ENCODE peak calls at places on chromosomes 16 and 17, in seven cellular contexts. O is HCT116; G is HAP-1; D is transverse colon; K is effector memory CD4-positive, alpha-beta T cell; L is prostate gland; X is neural progenitor cell. Y is an unnamed sample.
A peak's percentile ranks its signal among the peaks of the same experiment; 100 is the strongest.

GRCh38 chr17:40021471-40021961 is 6.3 kb downstream of the CSF3 start:
- DNase-seq in O (no peak), G (no peak), D (no peak), K (no peak), L (no peak), X (no peak), Y (no peak)

GRCh38 chr17:17993366-17993765 is 20.7 kb downstream of the DRC3 start:
- DNase-seq in O (no peak), G (no peak), D (no peak), K (no peak), L (no peak), X (no peak), Y (no peak)

GRCh38 chr17:33218657-33219298 is 74.3 kb downstream of the ASIC2 start:
- DNase-seq in O (no peak), G (no peak), D (no peak), K (no peak), L (no peak), X (no peak), Y (no peak)

GRCh38 chr17:45394001-45394912 is 38.4 kb downstream of the ARHGAP27 start:
- DNase-seq in O (no peak), G (no peak), D (no peak), K (no peak), L (no peak), X (no peak), Y (no peak)

GRCh38 chr17:17375826-17376225 is 72.7 kb downstream of the NT5M start:
- DNase-seq in O (no peak), G (no peak), D (no peak), K (no peak), L (no peak), X (no peak), Y (no peak)

GRCh38 chr17:8015957-8016631 is 13.7 kb downstream of the GUCY2D start:
- DNase-seq in O (no peak), G (peak; percentile 65), D (peak; percentile 63), K (no peak), L (peak; percentile 53), X (peak; percentile 52), Y (peak; percentile 65)

GRCh38 chr16:56997264-56997663 is 7.9 kb downstream of the NLRC5 start:
- DNase-seq in O (no peak), G (no peak), D (no peak), K (no peak), L (no peak), X (no peak), Y (no peak)

GRCh38 chr17:17812211-17813054 is 24.4 kb downstream of the SREBF1 start:
- DNase-seq in O (no peak), G (peak; percentile 81), D (peak; percentile 74), K (peak; percentile 32), L (peak; percentile 62), X (peak; percentile 83), Y (peak; percentile 77)

GRCh38 chr16:69744363-69745231 is 10.1 kb downstream of the NOB1 start:
- DNase-seq in O (no peak), G (no peak), D (no peak), K (no peak), L (no peak), X (no peak), Y (no peak)

GRCh38 chr16:4647661-4647965 is 23.0 kb downstream of the MGRN1 start:
- DNase-seq in O (no peak), G (no peak), D (no peak), K (no peak), L (no peak), X (no peak), Y (no peak)

GRCh38 chr16:3961449-3961849 is 80.9 kb upstream of the CREBBP start:
- DNase-seq in O (no peak), G (peak; percentile 54), D (no peak), K (no peak), L (no peak), X (no peak), Y (no peak)

GRCh38 chr17:77861981-77862645 is 96.4 kb upstream of the TNRC6C start:
- DNase-seq in O (no peak), G (no peak), D (no peak), K (no peak), L (no peak), X (no peak), Y (peak; percentile 23)

GRCh38 chr16:89571636-89572035 is 3.9 kb upstream of the CPNE7 start:
- DNase-seq in O (no peak), G (no peak), D (no peak), K (no peak), L (no peak), X (no peak), Y (no peak)
- H3K4me1 ChIP-seq in O (peaks cover 9% of the 10 kb centered on the region), G (peaks cover 6% of the 10 kb centered on the region), D (peaks cover 26% of the 10 kb centered on the region), K (peaks cover 19% of the 10 kb centered on the region), L (peaks cover 6% of the 10 kb centered on the region), X (peaks cover 4% of the 10 kb centered on the region), Y (no peaks in the 10 kb centered on the region)

GRCh38 chr17:57518587-57519118 is 226.4 kb downstream of the CCDC182 start:
- DNase-seq in O (no peak), G (no peak), D (no peak), K (no peak), L (no peak), X (peak; percentile 44), Y (no peak)
- H3K4me1 ChIP-seq in O (peaks cover 49% of the 10 kb centered on the region), G (peaks cover 8% of the 10 kb centered on the region), D (no peaks in the 10 kb centered on the region), K (no peaks in the 10 kb centered on the region), L (no peaks in the 10 kb centered on the region), X (peaks cover 43% of the 10 kb centered on the region), Y (peaks cover 4% of the 10 kb centered on the region)

GRCh38 chr16:47976609-47977180 is 179.1 kb downstream of the ABCC12 start:
- DNase-seq in O (no peak), G (no peak), D (no peak), K (no peak), L (no peak), X (no peak), Y (no peak)

GRCh38 chr16:47973552-47973951 is 182.2 kb downstream of the ABCC12 start:
- DNase-seq in O (no peak), G (no peak), D (no peak), K (no peak), L (no peak), X (no peak), Y (no peak)

GRCh38 chr16:47979783-47980182 is 176.0 kb downstream of the ABCC12 start:
- DNase-seq in O (no peak), G (no peak), D (no peak), K (no peak), L (no peak), X (no peak), Y (no peak)

GRCh38 chr16:47977802-47978201 is 178.0 kb downstream of the ABCC12 start:
- DNase-seq in O (no peak), G (no peak), D (no peak), K (no peak), L (no peak), X (peak; percentile 14), Y (no peak)

GRCh38 chr16:47978491-47979490 is 177.0 kb downstream of the ABCC12 start:
- DNase-seq in O (no peak), G (no peak), D (no peak), K (no peak), L (no peak), X (peak; percentile 27), Y (no peak)
- H3K4me1 ChIP-seq in O (no peaks in the 10 kb centered on the region), G (no peaks in the 10 kb centered on the region), D (no peaks in the 10 kb centered on the region), K (no peaks in the 10 kb centered on the region), L (no peaks in the 10 kb centered on the region), X (peaks cover 35% of the 10 kb centered on the region), Y (no peaks in the 10 kb centered on the region)

GRCh38 chr17:57259817-57260216 is 3.5 kb downstream of the MSI2 start:
- DNase-seq in O (no peak), G (no peak), D (no peak), K (no peak), L (no peak), X (no peak), Y (no peak)

GRCh38 chr17:57256708-57257112 is 387 bp downstream of the MSI2 start:
- DNase-seq in O (no peak), G (peak; percentile 49), D (peak; percentile 34), K (peak; percentile 37), L (peak; percentile 31), X (peak; percentile 52), Y (no peak)

GRCh38 chr17:57255776-57256681 is at the start of gene MSI2:
- DNase-seq in O (peak; percentile 75), G (peak; percentile 93), D (peak; percentile 96), K (peak; percentile 87), L (peak; percentile 96), X (peak; percentile 92), Y (peak; percentile 91)

GRCh38 chr17:57257213-57257873 is 1.0 kb downstream of the MSI2 start:
- DNase-seq in O (no peak), G (peak; percentile 42), D (peak; percentile 20), K (no peak), L (peak; percentile 27), X (peak; percentile 74), Y (no peak)

DNA sequence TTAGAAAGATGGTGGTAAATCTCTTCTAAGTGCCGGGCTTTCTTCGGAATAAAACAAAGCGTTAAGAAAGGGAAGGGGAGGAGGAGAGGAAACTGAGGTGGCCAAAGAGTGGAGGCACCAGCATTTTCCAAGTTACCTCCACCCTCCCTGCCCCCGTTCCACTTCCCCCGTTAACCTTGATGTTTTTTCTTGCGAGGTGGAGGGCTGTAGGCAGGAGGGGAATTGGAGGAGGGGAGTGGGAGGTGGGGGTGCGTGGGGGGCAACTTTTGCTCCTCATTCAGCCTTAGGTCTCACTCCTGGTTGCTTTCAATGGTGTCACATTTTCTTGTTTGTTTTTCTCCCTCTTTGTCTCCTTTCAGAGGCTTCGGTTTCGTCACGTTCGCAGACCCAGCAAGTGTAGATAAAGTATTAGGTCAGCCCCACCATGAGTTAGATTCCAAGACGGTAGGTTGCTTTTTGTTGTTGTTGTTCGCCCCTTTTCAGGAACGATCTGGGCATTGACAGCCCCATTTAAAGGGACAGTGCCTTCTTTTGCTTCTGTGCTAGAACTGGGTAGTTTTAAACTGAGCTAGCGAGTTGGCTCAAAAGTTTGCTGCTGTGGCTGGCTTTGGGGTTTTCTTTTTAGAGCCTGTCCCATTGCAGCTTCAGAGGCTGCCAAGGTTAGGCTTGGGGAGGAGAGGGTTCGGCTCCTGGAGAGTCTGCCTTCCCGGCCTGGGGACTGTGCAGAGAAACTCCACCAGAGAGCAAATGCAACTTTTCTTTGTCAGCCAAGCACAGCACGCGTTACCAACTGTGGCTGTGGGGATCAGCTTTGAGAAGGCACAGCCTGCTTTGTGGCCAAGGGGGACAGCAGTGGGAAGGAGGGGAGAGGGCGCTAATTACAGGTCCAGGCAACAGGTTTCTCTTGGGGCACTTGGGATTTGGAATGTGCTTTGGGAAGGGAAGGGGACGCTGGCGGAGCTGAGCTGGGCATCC is 1.9 kb downstream of the MSI2 start:
- DNase-seq in O (no peak), G (peak; percentile 35), D (no peak), K (no peak), L (no peak), X (peak; percentile 69), Y (peak; percentile 25)
- H3K4me1 ChIP-seq in O (peaks cover 13% of the 10 kb centered on the region), G (peaks cover 28% of the 10 kb centered on the region), D (peaks cover 15% of the 10 kb centered on the region), K (peaks cover 21% of the 10 kb centered on the region), L (no peaks in the 10 kb centered on the region), X (peaks cover 42% of the 10 kb centered on the region), Y (no peaks in the 10 kb centered on the region)

DNA sequence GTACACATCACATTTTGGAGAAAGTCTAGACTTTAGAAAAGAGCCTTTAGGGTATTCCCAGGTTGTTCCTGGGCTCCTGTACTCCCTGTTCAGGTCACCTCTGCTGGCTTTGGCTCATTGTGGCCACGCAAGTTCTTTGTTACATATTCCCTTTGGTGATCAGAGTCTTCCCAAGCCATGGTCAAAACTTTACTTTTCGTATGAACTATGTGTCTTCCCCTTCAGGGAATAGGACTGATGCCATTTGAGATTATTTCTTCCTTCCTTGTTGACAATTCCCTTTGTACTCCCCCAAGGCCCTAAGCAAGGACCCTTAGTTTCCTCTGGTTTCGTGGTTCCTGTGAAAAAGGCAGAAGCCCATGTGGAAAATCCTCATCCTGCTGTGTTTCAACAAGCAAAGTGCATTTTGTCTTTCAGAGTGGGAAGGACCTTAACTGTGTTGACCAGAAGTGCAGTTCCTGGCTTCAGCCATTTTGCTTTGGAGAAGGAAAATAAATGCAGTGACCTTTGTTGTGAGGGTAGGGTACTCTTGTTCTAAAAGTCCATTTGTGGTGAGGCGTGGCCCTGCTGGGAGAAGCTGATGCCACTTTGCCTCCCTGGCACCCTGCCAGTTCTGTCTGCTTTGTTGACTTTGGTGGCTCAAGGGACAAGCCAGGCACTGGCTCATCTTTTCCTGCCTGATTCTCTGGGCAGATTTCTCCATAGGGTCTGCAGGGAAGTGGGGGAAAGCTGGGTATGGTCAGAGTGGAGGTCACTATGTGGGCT is 55.1 kb downstream of the ZNRF1 start:
- DNase-seq in O (peak; percentile 40), G (peak; percentile 43), D (peak; percentile 94), K (no peak), L (peak; percentile 66), X (no peak), Y (no peak)
- H3K4me1 ChIP-seq in O (peaks cover 28% of the 10 kb centered on the region), G (no peaks in the 10 kb centered on the region), D (peaks cover 19% of the 10 kb centered on the region), K (no peaks in the 10 kb centered on the region), L (peaks cover 10% of the 10 kb centered on the region), X (peaks cover 17% of the 10 kb centered on the region), Y (no peaks in the 10 kb centered on the region)